ENCODE peak calls at places on chromosomes 4 and X, in six cellular contexts. M is ovary, U is pancreas, E is neural progenitor cell, T is foreskin keratinocyte, N is H9. H is an unnamed sample.

GRCh38 chr4:127667772-127668171 is 35.0 kb downstream of the INTU start:
- DNase-seq in M (no peak), U (no peak), E (no peak), T (no peak), N (no peak), H (no peak)

GRCh38 chr4:79078339-79078738 is 139.1 kb upstream of the PAQR3 start:
- DNase-seq in M (no peak), U (peak), E (no peak), T (no peak), N (no peak), H (no peak)

GRCh38 chrX:15737188-15737956 is 698 bp upstream of the CA5B start:
- DNase-seq in M (no peak), U (no peak), E (no peak), T (no peak), N (no peak), H (no peak)

GRCh38 chr4:47207555-47207954 is 176.2 kb downstream of the GABRB1 start:
- DNase-seq in M (no peak), U (no peak), E (no peak), T (no peak), N (no peak), H (no peak)

GRCh38 chrX:2693526-2694002 is 2.5 kb downstream of the CD99 start:
- DNase-seq in M (no peak), U (no peak), E (no peak), T (no peak), N (no peak), H (no peak)

GRCh38 chrX:154370882-154371770 is 3.3 kb downstream of the FLNA start:
- DNase-seq in M (peak), U (peak), E (peak), T (peak), N (peak), H (peak)

GRCh38 chr4:13626492-13627184 is 887 bp downstream of the BOD1L1 start:
- DNase-seq in M (no peak), U (no peak), E (no peak), T (peak), N (no peak), H (no peak)

GRCh38 chrX:31420711-31421151 is 348.9 kb upstream of the FTHL17 start:
- DNase-seq in M (no peak), U (no peak), E (no peak), T (no peak), N (no peak), H (no peak)

GRCh38 chrX:54171091-54171490 is 12.0 kb downstream of the FAM120C start:
- DNase-seq in M (no peak), U (no peak), E (no peak), T (no peak), N (no peak), H (no peak)

GRCh38 chrX:6968231-6968630 is 179.3 kb upstream of the STS start:
- DNase-seq in M (no peak), U (no peak), E (no peak), T (no peak), N (no peak), H (no peak)

GRCh38 chr4:4385729-4386295 is 1.1 kb upstream of the NSG1 start:
- DNase-seq in M (no peak), U (no peak), E (no peak), T (no peak), N (no peak), H (no peak)

GRCh38 chrX:102835504-102836146 is 101.4 kb upstream of the RAB40AL start:
- DNase-seq in M (no peak), U (no peak), E (peak), T (peak), N (peak), H (no peak)

GRCh38 chr4:61011051-61011450 is 189.1 kb upstream of the ADGRL3 start:
- DNase-seq in M (no peak), U (no peak), E (no peak), T (peak), N (no peak), H (no peak)

GRCh38 chr4:6991249-6991648 is 51.9 kb upstream of the TADA2B start:
- DNase-seq in M (no peak), U (no peak), E (no peak), T (no peak), N (no peak), H (no peak)

GRCh38 chr4:170872794-170873193 is 783.0 kb upstream of the AADAT start:
- DNase-seq in M (no peak), U (no peak), E (no peak), T (peak), N (no peak), H (no peak)

GRCh38 chrX:46165411-46165810 is 379.8 kb downstream of the ZNF674 start:
- DNase-seq in M (no peak), U (no peak), E (no peak), T (peak), N (no peak), H (no peak)

GRCh38 chr4:80360102-80360501 is 24.6 kb downstream of the CFAP299 start:
- DNase-seq in M (no peak), U (no peak), E (no peak), T (no peak), N (peak), H (no peak)

GRCh38 chrX:145848451-145848850 is 30.8 kb downstream of the SLITRK2 start:
- DNase-seq in M (no peak), U (no peak), E (no peak), T (no peak), N (no peak), H (no peak)

GRCh38 chr4:73718375-73719373 is 21.7 kb upstream of the CXCL8 start:
- DNase-seq in M (no peak), U (no peak), E (no peak), T (no peak), N (no peak), H (no peak)

GRCh38 chrX:103831803-103832544 is at the start of gene RAB9B:
- DNase-seq in M (peak), U (peak), E (peak), T (peak), N (peak), H (peak)

GRCh38 chr4:152243890-152244595 is 291.8 kb downstream of the FBXW7 start:
- DNase-seq in M (no peak), U (no peak), E (no peak), T (peak), N (no peak), H (no peak)

GRCh38 chr4:60657041-60657440 is 543.1 kb upstream of the ADGRL3 start:
- DNase-seq in M (no peak), U (no peak), E (no peak), T (peak), N (no peak), H (no peak)

GRCh38 chr4:34649716-34650115 is 1594.6 kb downstream of the ARAP2 start:
- DNase-seq in M (no peak), U (no peak), E (no peak), T (no peak), N (no peak), H (no peak)

GRCh38 chr4:77621254-77621653 is 15.6 kb downstream of the CXCL13 start:
- DNase-seq in M (no peak), U (no peak), E (no peak), T (no peak), N (no peak), H (no peak)

GRCh38 chr4:106343865-106344264 is 24.7 kb downstream of the GIMD1 start:
- DNase-seq in M (no peak), U (no peak), E (no peak), T (no peak), N (no peak), H (no peak)

GRCh38 chr4:30402276-30402675 is 317.9 kb upstream of the PCDH7 start:
- DNase-seq in M (no peak), U (no peak), E (no peak), T (peak), N (no peak), H (no peak)

GRCh38 chr4:139619644-139620043 is 46.0 kb upstream of the MGST2 start:
- DNase-seq in M (no peak), U (no peak), E (peak), T (peak), N (no peak), H (no peak)

GRCh38 chrX:13498220-13498619 is 71.2 kb upstream of the EGFL6 start:
- DNase-seq in M (no peak), U (no peak), E (no peak), T (no peak), N (no peak), H (no peak)

GRCh38 chr4:113469926-113470325 is 291.6 kb downstream of the CAMK2D start:
- DNase-seq in M (no peak), U (no peak), E (no peak), T (no peak), N (no peak), H (no peak)

GRCh38 chr4:95850161-95850560 is 10.3 kb downstream of the PDHA2 start:
- DNase-seq in M (no peak), U (no peak), E (no peak), T (no peak), N (no peak), H (no peak)

GRCh38 chr4:93825551-93826216 is 2.9 kb upstream of the ATOH1 start:
- DNase-seq in M (no peak), U (no peak), E (no peak), T (peak), N (no peak), H (no peak)

GRCh38 chrX:53133400-53133799 is 39.5 kb downstream of the KANTR start:
- DNase-seq in M (no peak), U (no peak), E (no peak), T (peak), N (no peak), H (no peak)

GRCh38 chr4:111037591-111037990 is 414.7 kb upstream of the PITX2 start:
- DNase-seq in M (no peak), U (no peak), E (no peak), T (no peak), N (no peak), H (no peak)

DNA sequence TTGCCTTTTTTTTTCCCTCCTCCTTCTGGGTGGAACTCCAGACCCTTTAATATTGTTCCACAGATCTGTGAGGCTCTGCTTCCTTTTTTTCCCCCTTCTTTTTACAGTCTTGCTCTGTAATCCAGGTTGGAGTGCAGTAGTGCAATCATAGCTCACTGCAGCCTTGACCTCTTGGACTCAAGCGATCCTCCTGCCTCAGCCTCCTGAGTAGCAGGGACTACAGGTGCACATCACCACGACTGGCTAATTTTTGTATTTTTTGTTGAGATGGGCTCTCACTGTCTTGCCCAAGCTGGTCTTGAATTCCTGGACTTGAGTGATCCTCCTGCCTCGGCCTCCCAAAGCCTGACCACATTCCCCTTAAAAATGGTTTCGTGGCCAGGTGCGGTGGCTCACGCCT is 26.8 kb downstream of the NSD2 start:
- DNase-seq in M (no peak), U (no peak), E (no peak), T (no peak), N (no peak), H (no peak)
- H3K27ac ChIP-seq in M (no peak), U (no peak), E (no peak), T (no peak), N (no peak), H (no peak)

DNA sequence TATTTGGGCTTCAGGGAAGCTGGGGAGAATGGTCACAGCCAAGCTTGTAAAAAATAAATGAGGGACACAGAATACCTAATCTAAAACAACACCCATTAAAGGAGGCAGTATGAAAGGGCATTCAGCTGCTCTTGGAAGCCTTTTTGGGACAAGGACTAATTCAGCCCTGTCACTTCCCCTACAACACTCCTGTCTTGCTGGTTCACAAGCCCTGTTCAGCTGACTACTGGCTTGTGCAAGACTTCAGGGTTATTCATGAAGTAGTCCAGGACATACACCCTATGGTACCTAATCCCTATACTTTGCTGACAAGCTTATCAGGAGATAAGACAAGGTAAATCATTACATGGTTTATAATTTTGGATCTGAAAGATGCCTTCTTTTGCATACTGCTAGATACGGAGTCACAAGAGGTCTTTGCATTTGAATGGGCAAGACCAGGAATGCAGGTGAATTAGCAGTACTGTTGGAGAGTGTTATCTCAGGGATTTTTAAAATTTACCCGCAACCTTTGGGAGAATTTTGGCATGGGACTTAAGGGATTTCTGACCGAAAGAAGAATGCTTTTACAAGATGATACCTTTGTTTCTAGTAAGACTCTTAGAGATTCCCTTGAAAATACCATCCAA is 103.2 kb upstream of the LANCL3 start:
- DNase-seq in M (no peak), U (no peak), E (peak), T (no peak), N (no peak), H (no peak)
- TF ChIP-seq CTCF in M (no peak), U (no peak), E (no peak), T (no peak), N (no peak), H (no peak)

GRCh38 chr4:153344131-153345010 is at the start of gene MND1:
- DNase-seq in M (peak), U (peak), E (peak), T (peak), N (peak), H (peak)

GRCh38 chr4:153346563-153346962 is 2.1 kb downstream of the MND1 start:
- DNase-seq in M (no peak), U (no peak), E (peak), T (no peak), N (no peak), H (no peak)

GRCh38 chr4:153347117-153347516 is 2.6 kb downstream of the MND1 start:
- DNase-seq in M (no peak), U (no peak), E (no peak), T (no peak), N (no peak), H (no peak)

GRCh38 chr4:153346031-153346430 is 1.5 kb downstream of the MND1 start:
- DNase-seq in M (no peak), U (no peak), E (no peak), T (no peak), N (no peak), H (no peak)

GRCh38 chr4:153345011-153345981 is 808 bp downstream of the MND1 start:
- DNase-seq in M (peak), U (no peak), E (peak), T (peak), N (peak), H (no peak)
- H3K27ac ChIP-seq in M (no peak), U (no peak), E (peak), T (peak), N (no peak), H (no peak)

GRCh38 chrX:109472939-109473713 is 8.8 kb downstream of the GUCY2F start:
- DNase-seq in M (peak), U (no peak), E (peak), T (peak), N (peak), H (no peak)
- TF ChIP-seq CTCF in M (no peak), U (no peak), E (peak), T (peak), N (peak), H (no peak)

DNA sequence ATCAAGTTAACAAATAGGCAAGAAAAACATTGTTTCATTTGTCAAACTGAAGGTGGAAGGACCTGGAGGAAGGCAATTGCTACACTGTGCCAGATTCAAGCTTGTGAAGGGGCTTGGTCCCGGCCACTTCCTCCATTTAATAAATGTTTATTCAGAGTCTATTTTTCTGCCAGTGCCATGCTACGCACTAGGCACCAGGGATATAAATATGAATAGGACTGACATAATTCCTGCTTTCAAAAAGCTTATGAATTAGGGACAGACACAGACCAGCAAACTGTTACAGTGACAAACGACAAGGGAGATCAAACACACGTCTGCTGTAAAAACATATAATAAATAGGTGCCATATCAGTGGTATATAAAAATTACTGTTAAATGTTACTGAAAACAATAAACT is 571 bp downstream of the TLR6 start:
- DNase-seq in M (no peak), U (no peak), E (no peak), T (no peak), N (no peak), H (no peak)
- H3K27ac ChIP-seq in M (no peak), U (peak), E (no peak), T (no peak), N (no peak), H (peak)

DNA sequence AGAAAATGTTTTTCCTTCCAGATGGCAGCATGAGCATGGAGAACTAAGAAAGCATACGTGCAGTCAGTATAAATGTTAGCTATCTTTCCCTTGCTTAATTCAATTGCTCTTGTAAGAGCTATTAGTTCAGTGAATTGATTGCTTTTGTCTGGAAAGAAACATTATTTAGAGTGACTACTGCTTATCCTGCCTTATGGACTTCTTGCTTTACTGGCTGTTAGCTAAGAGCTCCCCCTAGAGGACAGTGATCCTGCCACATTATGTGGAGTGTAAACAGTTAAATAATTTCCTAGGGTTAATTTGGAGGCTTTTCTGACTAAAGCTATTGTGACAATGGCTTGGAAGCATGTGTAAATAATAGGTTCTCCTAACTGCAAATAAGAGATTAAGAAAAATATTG is 1402.4 kb downstream of the FAM133A start:
- DNase-seq in M (no peak), U (no peak), E (peak), T (no peak), N (no peak), H (no peak)
- TF ChIP-seq CTCF in M (no peak), U (no peak), E (peak), T (peak), N (peak), H (peak)

DNA sequence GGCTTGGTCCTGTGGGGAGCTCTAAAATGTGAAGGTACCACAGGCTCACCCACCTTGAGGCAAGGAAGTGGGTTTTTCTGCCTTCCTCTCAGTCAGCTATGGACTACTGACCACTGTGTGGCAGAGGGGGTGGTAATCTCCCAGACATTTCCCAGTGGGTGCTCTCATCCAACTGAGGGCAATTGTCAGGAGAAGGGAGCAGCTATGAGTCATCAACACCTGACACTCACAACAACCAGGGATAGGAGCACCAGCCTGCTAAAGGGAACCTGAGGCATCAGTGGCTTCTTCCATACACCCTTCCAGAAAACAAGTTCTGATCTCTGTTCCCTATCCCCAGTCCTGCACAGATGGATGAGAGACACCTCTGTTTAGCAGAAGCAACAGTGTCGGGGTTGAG is 468.8 kb downstream of the BCOR start:
- DNase-seq in M (no peak), U (no peak), E (no peak), T (no peak), N (no peak), H (no peak)
- H3K27ac ChIP-seq in M (no peak), U (no peak), E (no peak), T (no peak), N (no peak), H (no peak)

DNA sequence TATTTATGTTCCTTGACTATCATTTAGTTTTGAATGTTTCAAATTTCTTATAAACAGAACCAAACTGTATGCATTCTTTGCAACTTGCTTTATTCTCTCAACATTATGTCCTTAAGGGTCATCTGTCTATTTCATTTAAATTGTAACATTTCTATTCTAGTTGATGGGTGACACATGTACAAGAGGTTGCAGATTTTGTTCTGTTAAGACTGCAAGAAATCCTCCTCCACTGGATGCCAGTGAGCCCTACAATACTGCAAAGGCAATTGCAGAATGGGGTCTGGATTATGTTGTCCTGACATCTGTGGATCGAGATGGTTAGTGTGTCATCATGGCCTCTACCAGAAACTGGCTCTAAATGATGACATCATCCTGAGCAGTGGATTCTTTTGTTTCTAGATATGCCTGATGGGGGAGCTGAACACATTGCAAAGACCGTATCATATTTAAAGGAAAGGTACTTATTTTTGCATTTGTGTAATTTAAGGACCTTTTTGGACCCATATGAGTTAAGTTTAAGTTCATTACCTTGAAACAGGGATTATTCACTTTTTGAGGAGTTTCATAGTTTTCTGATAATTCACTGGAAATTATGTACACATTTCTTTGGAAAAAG is 6.1 kb downstream of the LIAS start:
- DNase-seq in M (no peak), U (no peak), E (no peak), T (peak), N (no peak), H (no peak)
- TF ChIP-seq CTCF in M (no peak), U (no peak), E (no peak), T (peak), N (no peak), H (no peak)

H was measured in dorsolateral prefrontal cortex.